ENCODE peak calls at places on chromosomes 3 and 15, in ten cellular contexts. J, A, M, O, U, V, Y, L, W and B are unnamed samples.

GRCh38 chr3:100205161-100205560 is 55.6 kb upstream of the TBC1D23 start:
- DNase-seq in J (no peak), A (no peak), M (no peak), O (no peak), U (no peak), V (no peak), Y (no peak), L (no peak), W (no peak), B (peak)

GRCh38 chr15:85587707-85588441 is 206.9 kb downstream of the KLHL25 start:
- DNase-seq in J (no peak), A (no peak), M (no peak), O (peak), U (no peak), V (no peak), Y (no peak), L (no peak), W (no peak), B (no peak)

GRCh38 chr3:135907422-135908165 is 57.9 kb upstream of the PPP2R3A start:
- DNase-seq in J (no peak), A (no peak), M (no peak), O (no peak), U (no peak), V (no peak), Y (no peak), L (no peak), W (no peak), B (no peak)

GRCh38 chr3:31066999-31067398 is 172.5 kb upstream of the GADL1 start:
- DNase-seq in J (no peak), A (no peak), M (no peak), O (peak), U (no peak), V (no peak), Y (no peak), L (no peak), W (no peak), B (peak)

GRCh38 chr3:127064391-127065137 is 81.6 kb downstream of the PLXNA1 start:
- DNase-seq in J (no peak), A (no peak), M (no peak), O (peak), U (no peak), V (no peak), Y (no peak), L (no peak), W (no peak), B (no peak)

GRCh38 chr15:53716909-53717878 is 42.3 kb downstream of the WDR72 start:
- DNase-seq in J (no peak), A (no peak), M (peak), O (no peak), U (no peak), V (no peak), Y (no peak), L (no peak), W (no peak), B (peak)

GRCh38 chr15:88031461-88031860 is 225.1 kb downstream of the NTRK3 start:
- DNase-seq in J (no peak), A (no peak), M (no peak), O (peak), U (no peak), V (no peak), Y (no peak), L (no peak), W (no peak), B (no peak)

GRCh38 chr3:126351086-126351770 is 6.0 kb downstream of the KLF15 start:
- DNase-seq in J (no peak), A (peak), M (no peak), O (no peak), U (peak), V (peak), Y (no peak), L (no peak), W (no peak), B (no peak)

GRCh38 chr15:36926422-36926815 is 173.9 kb downstream of the MEIS2 start:
- DNase-seq in J (no peak), A (no peak), M (no peak), O (no peak), U (no peak), V (no peak), Y (no peak), L (no peak), W (no peak), B (no peak)

GRCh38 chr15:75578206-75578947 is 738 bp downstream of the PTPN9 start:
- DNase-seq in J (no peak), A (peak), M (peak), O (no peak), U (peak), V (peak), Y (no peak), L (no peak), W (peak), B (peak)

GRCh38 chr3:42497009-42497731 is 5.3 kb upstream of the VIPR1 start:
- DNase-seq in J (no peak), A (no peak), M (peak), O (peak), U (peak), V (peak), Y (no peak), L (no peak), W (no peak), B (peak)

GRCh38 chr15:79349526-79349925 is 38.6 kb downstream of the TMED3 start:
- DNase-seq in J (no peak), A (no peak), M (no peak), O (peak), U (no peak), V (no peak), Y (no peak), L (no peak), W (no peak), B (no peak)

GRCh38 chr3:53219897-53220483 is 35.8 kb downstream of the TKT start:
- DNase-seq in J (peak), A (peak), M (peak), O (peak), U (peak), V (peak), Y (peak), L (peak), W (peak), B (peak)

GRCh38 chr3:129304553-129305222 is 26.0 kb downstream of the HMCES start:
- DNase-seq in J (no peak), A (no peak), M (no peak), O (no peak), U (no peak), V (no peak), Y (no peak), L (no peak), W (no peak), B (no peak)

GRCh38 chr3:174097686-174098085 is 700.1 kb downstream of the NLGN1 start:
- DNase-seq in J (no peak), A (no peak), M (no peak), O (no peak), U (no peak), V (no peak), Y (no peak), L (no peak), W (no peak), B (no peak)

GRCh38 chr3:45832691-45833090 is 9.2 kb downstream of the LZTFL1 start:
- DNase-seq in J (no peak), A (no peak), M (no peak), O (no peak), U (no peak), V (no peak), Y (no peak), L (no peak), W (no peak), B (peak)

GRCh38 chr15:65286069-65286703 is 497 bp downstream of the PARP16 start:
- DNase-seq in J (no peak), A (peak), M (peak), O (peak), U (no peak), V (peak), Y (no peak), L (no peak), W (peak), B (peak)

GRCh38 chr3:195221015-195221853 is 49.7 kb downstream of the XXYLT1 start:
- DNase-seq in J (no peak), A (peak), M (no peak), O (peak), U (peak), V (peak), Y (no peak), L (no peak), W (no peak), B (peak)